ENCODE peak calls at places on chromosomes 6 and 20, in four cellular contexts. G is stomach, K is prostate gland, Z is adrenal gland. B is an unnamed sample.

GRCh38 chr6:108619431-108620197 is 58.9 kb downstream of the FOXO3 start:
- DNase-seq in K (no peak), G (no peak), Z (no peak), B (no peak)

GRCh38 chr6:72410769-72411168 is 211.1 kb upstream of the KCNQ5 start:
- DNase-seq in K (no peak), G (no peak), Z (no peak), B (no peak)

GRCh38 chr6:45647341-45648138 is 269.8 kb upstream of the SUPT3H start:
- DNase-seq in G (no peak), Z (no peak), K (no peak), B (no peak)

GRCh38 chr20:38751360-38751976 is 3.2 kb downstream of the ACTR5 start:
- DNase-seq in K (no peak), G (no peak), Z (peak; percentile 29), B (no peak)

GRCh38 chr6:153032255-153032882 is 29.9 kb upstream of the MTRF1L start:
- DNase-seq in G (no peak), Z (no peak), K (no peak), B (no peak)

GRCh38 chr6:37173573-37174195 is 3.7 kb downstream of the PIM1 start:
- DNase-seq in Z (no peak), K (no peak), G (no peak), B (peak; percentile 79)

GRCh38 chr6:47733879-47734558 is 35.6 kb downstream of the ADGRF4 start:
- DNase-seq in K (peak; percentile 13), Z (peak; percentile 4), G (no peak), B (no peak)

GRCh38 chr20:26209171-26209941 is 512.7 kb upstream of the ZNF337 start:
- DNase-seq in G (no peak), K (no peak), Z (no peak), B (peak; percentile 67)

GRCh38 chr20:34873583-34874093 is 982 bp upstream of the GGT7 start:
- DNase-seq in G (no peak), K (no peak), Z (no peak), B (no peak)
- H3K4me1 ChIP-seq in G (peaks cover 35% of the 10 kb centered on the region), K (no peaks in the 10 kb centered on the region), Z (peaks cover 43% of the 10 kb centered on the region), B (peaks cover 58% of the 10 kb centered on the region)

GRCh38 chr20:50439539-50440453 is 70.4 kb upstream of the PTPN1 start:
- DNase-seq in K (no peak), Z (no peak), G (no peak), B (no peak)
- TF ChIP-seq POLR2A in K (no peak), Z (no peak), G (no peak), B (no peak)

DNA sequence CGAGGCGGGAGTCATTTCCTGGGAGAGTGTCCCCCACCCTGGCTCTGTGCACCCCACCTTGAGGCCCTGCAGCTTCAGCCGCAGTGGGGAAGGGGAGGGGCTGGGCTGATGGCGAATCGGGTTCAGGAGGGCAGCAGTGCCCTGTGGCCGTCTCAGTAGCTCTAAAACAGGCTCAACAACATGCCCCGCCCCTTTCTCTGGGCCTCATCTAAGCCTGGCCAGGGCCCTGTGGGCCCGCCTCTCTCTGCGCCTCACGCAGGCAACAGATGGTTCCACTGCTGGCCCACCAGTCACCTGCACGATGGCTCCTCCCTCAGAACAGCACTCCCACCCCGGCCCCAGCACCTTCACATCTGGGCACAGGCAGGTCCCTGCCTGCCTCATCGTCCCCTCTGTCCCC is 30.2 kb downstream of the CHRNA4 start:
- DNase-seq in G (no peak), K (no peak), Z (no peak), B (no peak)
- H3K4me1 ChIP-seq in G (no peaks in the 10 kb centered on the region), K (no peaks in the 10 kb centered on the region), Z (no peaks in the 10 kb centered on the region), B (no peaks in the 10 kb centered on the region)

GRCh38 chr6:28254340-28254618 is 2.2 kb upstream of the ZKSCAN4 start:
- DNase-seq in K (no peak), G (no peak), Z (no peak), B (no peak)

GRCh38 chr6:28252507-28252975 is 472 bp upstream of the ZKSCAN4 start:
- DNase-seq in G (no peak), K (no peak), Z (no peak), B (no peak)

GRCh38 chr6:28248916-28249315 is 3.2 kb downstream of the ZKSCAN4 start:
- DNase-seq in K (no peak), G (no peak), Z (no peak), B (no peak)

GRCh38 chr6:28250747-28251146 is 1.3 kb downstream of the ZKSCAN4 start:
- DNase-seq in G (no peak), Z (no peak), K (no peak), B (no peak)

DNA sequence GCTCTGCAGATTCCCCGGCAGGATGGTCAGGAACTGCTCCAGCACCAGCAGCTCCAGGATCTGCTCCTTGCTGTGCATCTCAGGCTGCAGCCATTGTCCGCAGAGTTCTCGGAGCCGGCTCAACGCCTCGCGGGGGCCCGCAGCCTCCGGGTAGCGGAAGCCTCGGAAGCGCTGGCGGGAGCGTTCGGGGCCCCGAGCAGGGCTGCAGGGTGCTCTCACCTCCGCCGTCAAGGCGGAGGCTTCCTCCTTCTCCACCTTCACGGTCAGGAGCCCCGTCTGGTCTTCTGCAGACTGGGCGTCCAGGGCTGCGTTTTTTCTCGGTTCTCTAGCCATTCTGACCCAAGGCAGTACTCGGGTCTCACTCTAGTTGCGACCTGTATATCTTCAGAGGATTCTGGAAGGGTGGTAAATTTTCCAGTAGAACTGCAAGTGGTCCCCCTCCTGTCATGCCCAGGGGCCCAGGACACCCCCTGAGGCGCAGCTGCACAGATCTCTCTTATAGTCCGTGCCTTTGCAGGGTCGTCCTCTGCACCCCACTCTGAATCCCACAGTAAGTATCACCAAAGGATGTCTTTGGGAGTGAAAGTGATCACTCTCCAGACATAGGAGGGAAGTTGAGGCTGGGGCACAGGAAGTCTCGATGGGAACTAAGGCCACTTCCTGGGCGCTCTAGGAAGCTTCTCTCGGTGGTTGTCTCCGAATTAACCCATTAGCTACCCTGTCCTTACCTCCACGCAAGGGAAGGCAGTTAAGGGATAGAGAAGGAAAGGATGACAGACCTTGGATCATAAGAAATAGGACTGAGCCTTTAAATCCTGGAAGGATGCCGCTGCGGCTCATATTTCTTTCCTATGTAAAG is at the start of gene ZKSCAN4:
- DNase-seq in Z (peak; percentile 72), K (peak; percentile 66), G (peak; percentile 73), B (peak; percentile 89)
- TF ChIP-seq POLR2A in Z (no peak), K (no peak), G (no peak), B (no peak)

GRCh38 chr6:111846061-111846460 is 27.2 kb downstream of the FYN start:
- DNase-seq in Z (no peak), G (no peak), K (no peak), B (no peak)
- H3K4me1 ChIP-seq in Z (peaks cover 37% of the 10 kb centered on the region), G (peaks cover 35% of the 10 kb centered on the region), K (no peaks in the 10 kb centered on the region), B (peaks cover 96% of the 10 kb centered on the region)

GRCh38 chr6:17984822-17985660 is 2.4 kb downstream of the KIF13A start:
- DNase-seq in K (no peak), Z (no peak), G (no peak), B (no peak)

GRCh38 chr6:17986656-17987575 is 519 bp downstream of the KIF13A start:
- DNase-seq in G (peak; percentile 52), Z (peak; percentile 78), K (peak; percentile 64), B (peak; percentile 92)

GRCh38 chr6:17985934-17986655 is 1.3 kb downstream of the KIF13A start:
- DNase-seq in G (no peak), Z (no peak), K (no peak), B (no peak)

GRCh38 chr6:17988422-17988944 is 1.0 kb upstream of the KIF13A start:
- DNase-seq in K (peak; percentile 14), Z (no peak), G (no peak), B (no peak)

DNA sequence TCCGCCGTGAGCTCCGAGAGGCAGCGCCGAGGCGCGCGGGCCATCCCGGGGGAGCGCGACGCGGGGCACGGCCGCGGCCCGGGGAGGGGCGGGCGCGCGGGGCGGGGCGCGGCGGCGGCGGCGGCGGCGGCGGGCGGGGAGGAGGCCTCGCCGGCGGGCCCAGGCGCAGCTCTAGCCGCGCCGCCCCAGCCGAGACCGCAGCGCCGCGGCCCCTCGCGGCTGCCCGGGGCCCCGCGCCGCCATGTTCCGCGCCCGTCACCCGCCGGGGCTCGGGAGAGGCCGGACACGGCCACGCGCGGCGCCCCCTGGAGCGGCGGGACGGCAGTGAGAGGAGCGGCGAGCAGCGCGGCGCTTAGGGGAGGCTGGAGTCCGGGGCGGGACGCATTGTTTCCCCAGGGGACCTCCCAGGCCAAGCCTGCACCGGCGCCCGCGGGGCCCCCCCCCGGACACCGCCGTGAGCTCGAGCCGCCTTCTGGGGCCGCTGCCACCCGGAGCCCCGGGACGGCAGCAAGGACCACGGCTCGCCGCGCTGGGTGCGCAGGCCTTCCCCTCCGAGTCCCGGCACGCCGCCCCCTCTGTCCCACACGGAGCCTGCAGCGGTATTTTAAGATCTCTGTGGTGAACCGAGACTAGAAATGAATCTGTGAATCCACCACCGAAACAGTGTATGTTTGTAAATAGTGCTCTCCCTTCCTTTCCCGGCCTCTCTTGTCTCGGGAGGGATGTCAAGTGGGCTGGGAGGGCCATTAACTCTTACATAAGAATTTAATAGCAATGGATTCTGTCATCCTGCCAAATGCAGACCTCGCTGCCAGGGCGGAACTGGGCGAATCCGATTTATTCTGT is at the start of gene KIF13A:
- DNase-seq in G (peak; percentile 58), K (peak; percentile 59), Z (peak; percentile 71), B (peak; percentile 93)
- TF ChIP-seq POLR2A in G (no peak), K (peak; percentile 38), Z (peak; percentile 39), B (no peak)

GRCh38 chr6:146893690-146894089 is 294.9 kb downstream of the ADGB start:
- DNase-seq in Z (no peak), G (no peak), K (no peak), B (no peak)
- H3K4me1 ChIP-seq in Z (no peaks in the 10 kb centered on the region), G (no peaks in the 10 kb centered on the region), K (no peaks in the 10 kb centered on the region), B (no peaks in the 10 kb centered on the region)

DNA sequence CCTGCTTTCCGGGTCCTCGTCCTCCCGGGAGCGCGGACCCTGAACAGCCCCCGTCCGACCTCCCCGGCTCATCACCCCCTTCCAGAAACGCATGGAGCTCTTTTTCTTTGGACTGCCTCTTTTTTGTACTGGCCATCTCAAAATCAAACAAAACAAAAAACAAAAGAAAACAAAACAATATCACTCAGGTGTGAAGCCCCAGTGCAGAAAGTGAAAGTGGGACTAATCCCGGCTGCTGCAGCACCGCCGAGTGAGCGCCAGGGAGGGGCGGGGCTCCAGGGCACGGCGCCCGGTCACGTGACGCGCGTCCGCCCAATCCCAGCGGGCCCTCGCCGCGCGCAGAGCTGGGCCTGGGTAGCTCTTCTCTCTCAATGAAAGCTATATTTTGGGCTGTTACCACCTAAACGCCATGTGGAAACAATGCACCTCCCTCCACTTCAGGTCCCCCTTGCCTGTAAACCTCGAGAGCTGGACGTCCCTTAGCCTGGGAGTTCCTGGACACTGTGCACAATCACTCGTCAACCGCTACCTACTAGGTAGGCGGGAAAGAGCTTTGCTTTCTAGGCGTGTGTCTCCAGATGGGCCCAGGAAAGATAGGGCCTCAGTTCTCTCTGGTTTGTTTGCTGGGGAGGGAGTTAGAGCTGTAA is 93.7 kb upstream of the PRDM1 start:
- DNase-seq in K (peak; percentile 81), G (peak; percentile 90), Z (peak; percentile 85), B (peak; percentile 96)
- TF ChIP-seq POLR2A in K (peak; percentile 37), G (no peak), Z (no peak), B (no peak)

GRCh38 chr6:52531396-52531795 is 45.5 kb downstream of the TRAM2 start:
- DNase-seq in K (no peak), Z (no peak), G (no peak), B (no peak)
- H3K4me1 ChIP-seq in K (no peaks in the 10 kb centered on the region), Z (no peaks in the 10 kb centered on the region), G (no peaks in the 10 kb centered on the region), B (no peaks in the 10 kb centered on the region)

B was measured in spleen.